ENCODE peak calls at places on chromosomes 4 and X, in five cellular contexts. E is IMR-90, A is progenitor cell of endocrine pancreas, L is AML-193, U is cardiac fibroblast. R is an unnamed sample.

GRCh38 chrX:17535229-17535628 is 160.2 kb downstream of the NHS start:
- DNase-seq in L (peak), E (peak), A (no peak), U (peak), R (no peak)

GRCh38 chr4:138938371-138938699 is 77.2 kb upstream of the NOCT start:
- DNase-seq in E (peak), A (no peak), L (peak), U (peak), R (peak)

GRCh38 chr4:140092094-140092820 is 61.7 kb downstream of the MAML3 start:
- DNase-seq in E (no peak), L (no peak), U (peak), A (no peak), R (peak)

GRCh38 chrX:95885074-95885473 is 799.6 kb upstream of the DIAPH2 start:
- DNase-seq in A (no peak), E (no peak), U (peak), L (no peak), R (no peak)

GRCh38 chr4:127641524-127641923 is 8.8 kb downstream of the INTU start:
- DNase-seq in U (peak), L (no peak), A (no peak), E (peak), R (no peak)

GRCh38 chr4:151434183-151434860 is 25.3 kb downstream of the FHIP1A start:
- DNase-seq in A (no peak), U (peak), L (no peak), E (peak), R (no peak)

GRCh38 chrX:1488141-1488540 is 35.4 kb upstream of the ASMTL start:
- DNase-seq in L (no peak), E (no peak), U (no peak), A (no peak), R (no peak)

GRCh38 chrX:86047174-86047991 is at the start of gene CHM:
- DNase-seq in A (peak), L (no peak), E (peak), U (peak), R (no peak)

GRCh38 chr4:112633477-112634235 is 3.1 kb downstream of the ZGRF1 start:
- DNase-seq in U (peak), E (peak), A (no peak), L (peak), R (peak)

GRCh38 chr4:83358410-83358809 is 23.8 kb upstream of the HPSE start:
- DNase-seq in A (no peak), E (peak), U (peak), L (no peak), R (no peak)

GRCh38 chrX:154126101-154126500 is 17.9 kb upstream of the OPN1LW start:
- DNase-seq in U (no peak), E (no peak), L (no peak), A (no peak), R (no peak)

GRCh38 chr4:164748375-164748774 is 5.6 kb upstream of the SMIM31 start:
- DNase-seq in A (no peak), U (peak), L (peak), E (peak), R (peak)

GRCh38 chrX:46710927-46711623 is 47.8 kb downstream of the SLC9A7 start:
- DNase-seq in L (no peak), A (no peak), U (no peak), E (no peak), R (peak)